ENCODE peak calls at places on chromosomes 2 and 18, in six cellular contexts. One of them, this sample, is unnamed.

GRCh38 chr2:2931676-2932075 is 445.9 kb downstream of the EIPR1 start:
- DNase-seq in H1: no peak
- DNase-seq in K562: no peak
- DNase-seq in GM12891: no peak
- DNase-seq in GM12878: no peak
- DNase-seq in HepG2: no peak
- DNase-seq in this sample: no peak

GRCh38 chr2:238803996-238804395 is 43.9 kb upstream of the TWIST2 start:
- DNase-seq in H1: no peak
- DNase-seq in K562: no peak
- DNase-seq in GM12891: no peak
- DNase-seq in GM12878: no peak
- DNase-seq in HepG2: no peak
- DNase-seq in this sample: no peak

GRCh38 chr18:48641981-48642380 is 103.2 kb downstream of the CTIF start:
- DNase-seq in H1: no peak
- DNase-seq in K562: no peak
- DNase-seq in GM12891: no peak
- DNase-seq in GM12878: no peak
- DNase-seq in HepG2: no peak
- DNase-seq in this sample: no peak

GRCh38 chr18:45464619-45465018 is 150.7 kb upstream of the SLC14A2 start:
- DNase-seq in H1: no peak
- DNase-seq in K562: no peak
- DNase-seq in GM12891: no peak
- DNase-seq in GM12878: no peak
- DNase-seq in HepG2: no peak
- DNase-seq in this sample: no peak

GRCh38 chr2:114442545-114442944 is at the start of gene DPP10:
- DNase-seq in H1: peak
- DNase-seq in K562: peak
- DNase-seq in GM12891: no peak
- DNase-seq in GM12878: no peak
- DNase-seq in HepG2: peak
- DNase-seq in this sample: no peak

GRCh38 chr2:207505728-207506127 is 24.0 kb upstream of the CREB1 start:
- DNase-seq in H1: no peak
- DNase-seq in K562: no peak
- DNase-seq in GM12891: no peak
- DNase-seq in GM12878: no peak
- DNase-seq in HepG2: no peak
- DNase-seq in this sample: no peak

GRCh38 chr2:233828546-233829192 is 25.7 kb downstream of the HJURP start:
- DNase-seq in H1: no peak
- DNase-seq in K562: no peak
- DNase-seq in GM12891: no peak
- DNase-seq in GM12878: no peak
- DNase-seq in HepG2: no peak
- DNase-seq in this sample: no peak

GRCh38 chr2:45119038-45119437 is 109.8 kb upstream of the SIX2 start:
- DNase-seq in H1: no peak
- DNase-seq in K562: no peak
- DNase-seq in GM12891: no peak
- DNase-seq in GM12878: no peak
- DNase-seq in HepG2: peak
- DNase-seq in this sample: no peak

GRCh38 chr2:170714156-170715061 is 728 bp upstream of the SP5 start:
- DNase-seq in H1: no peak
- DNase-seq in K562: peak
- DNase-seq in GM12891: peak
- DNase-seq in GM12878: no peak
- DNase-seq in HepG2: no peak
- DNase-seq in this sample: peak

GRCh38 chr2:217151509-217152206 is 291.8 kb upstream of the TNP1 start:
- DNase-seq in H1: no peak
- DNase-seq in K562: no peak
- DNase-seq in GM12891: no peak
- DNase-seq in GM12878: no peak
- DNase-seq in HepG2: no peak
- DNase-seq in this sample: no peak

GRCh38 chr2:211435331-211435730 is 878.9 kb downstream of the CPS1 start:
- DNase-seq in H1: peak
- DNase-seq in K562: no peak
- DNase-seq in GM12891: no peak
- DNase-seq in GM12878: no peak
- DNase-seq in HepG2: no peak
- DNase-seq in this sample: no peak

GRCh38 chr2:241802421-241802749 is 6.6 kb upstream of the NEU4 start:
- DNase-seq in H1: no peak
- DNase-seq in K562: peak
- DNase-seq in GM12891: no peak
- DNase-seq in GM12878: no peak
- DNase-seq in HepG2: no peak
- DNase-seq in this sample: no peak

GRCh38 chr2:30234180-30234971 is 3.0 kb downstream of the LBH start:
- DNase-seq in H1: no peak
- DNase-seq in K562: no peak
- DNase-seq in GM12891: no peak
- DNase-seq in GM12878: no peak
- DNase-seq in HepG2: peak
- DNase-seq in this sample: no peak

GRCh38 chr2:29022455-29023128 is 41.5 kb downstream of the TOGARAM2 start:
- DNase-seq in H1: no peak
- DNase-seq in K562: no peak
- DNase-seq in GM12891: no peak
- DNase-seq in GM12878: no peak
- DNase-seq in HepG2: no peak
- DNase-seq in this sample: no peak

GRCh38 chr2:11213090-11213638 is 57.9 kb downstream of the SLC66A3 start:
- DNase-seq in H1: no peak
- DNase-seq in K562: no peak
- DNase-seq in GM12891: no peak
- DNase-seq in GM12878: no peak
- DNase-seq in HepG2: no peak
- DNase-seq in this sample: no peak

GRCh38 chr18:36372902-36373301 is 75.4 kb downstream of the FHOD3 start:
- DNase-seq in H1: no peak
- DNase-seq in K562: no peak
- DNase-seq in GM12891: no peak
- DNase-seq in GM12878: no peak
- DNase-seq in HepG2: no peak
- DNase-seq in this sample: no peak

GRCh38 chr2:109663721-109664120 is 49.6 kb downstream of the SOWAHC start:
- DNase-seq in H1: no peak
- DNase-seq in K562: no peak
- DNase-seq in GM12891: no peak
- DNase-seq in GM12878: no peak
- DNase-seq in HepG2: peak
- DNase-seq in this sample: no peak

GRCh38 chr2:37326285-37326684 is 1.7 kb upstream of the PRKD3 start:
- DNase-seq in H1: no peak
- DNase-seq in K562: no peak
- DNase-seq in GM12891: no peak
- DNase-seq in GM12878: no peak
- DNase-seq in HepG2: no peak
- DNase-seq in this sample: no peak

DNA sequence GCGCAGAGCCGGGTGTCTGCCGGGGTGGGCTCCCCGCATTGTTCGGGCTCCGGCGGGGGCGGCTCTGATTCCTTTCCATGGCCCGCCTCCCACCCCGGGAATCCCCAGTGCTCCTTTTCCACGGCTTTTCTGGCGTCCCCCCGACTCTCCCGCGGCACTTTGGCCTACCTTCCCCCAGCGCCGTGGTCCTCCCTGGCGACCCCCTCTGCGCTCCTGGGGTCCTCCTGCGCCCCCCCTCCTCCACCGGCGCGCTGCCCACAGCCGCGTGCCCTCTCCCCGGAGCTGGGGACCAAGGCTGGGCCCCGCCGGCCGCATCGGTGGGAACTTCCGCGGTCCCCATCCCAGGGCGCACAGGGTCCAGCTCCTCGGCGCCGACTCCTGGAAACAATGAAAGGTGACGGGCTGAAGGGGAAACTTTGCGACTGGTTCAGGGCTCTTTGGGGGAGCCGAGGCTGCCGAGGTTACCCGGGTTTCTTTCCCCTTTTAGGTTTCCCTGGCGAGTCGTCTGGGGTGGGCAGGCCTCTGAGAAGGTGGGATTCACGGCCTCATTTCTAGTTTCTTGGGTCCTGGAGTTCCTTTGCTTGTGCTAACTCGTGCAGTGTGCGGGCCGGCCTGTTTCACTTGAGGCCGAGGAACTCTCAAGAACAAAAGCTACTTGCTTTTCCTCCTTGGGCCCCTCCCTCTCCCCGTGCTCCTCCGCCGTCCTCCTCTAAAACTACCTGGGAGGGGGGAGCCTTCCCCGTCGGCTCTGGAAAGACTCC is 2.2 kb downstream of the TGIF1 start:
- DNase-seq in H1: peak
- DNase-seq in K562: peak
- DNase-seq in GM12891: no peak
- DNase-seq in GM12878: no peak
- DNase-seq in HepG2: no peak
- DNase-seq in this sample: no peak
- TF ChIP-seq POLR2AphosphoS5 in H1: no peak
- TF ChIP-seq POLR2AphosphoS5 in K562: no peak
- TF ChIP-seq POLR2AphosphoS5 in GM12891: no peak
- TF ChIP-seq POLR2AphosphoS5 in GM12878: no peak
- TF ChIP-seq POLR2AphosphoS5 in HepG2: no peak
- TF ChIP-seq POLR2AphosphoS5 in this sample: no peak

GRCh38 chr2:127640082-127641072 is 5.6 kb upstream of the GPR17 start:
- DNase-seq in H1: peak
- DNase-seq in K562: peak
- DNase-seq in GM12891: peak
- DNase-seq in GM12878: no peak
- DNase-seq in HepG2: peak
- DNase-seq in this sample: peak
- TF ChIP-seq TAF1 in H1: no peak
- TF ChIP-seq TAF1 in K562: no peak
- TF ChIP-seq TAF1 in GM12891: no peak
- TF ChIP-seq TAF1 in GM12878: no peak
- TF ChIP-seq TAF1 in HepG2: no peak
- TF ChIP-seq TAF1 in this sample: no peak

GRCh38 chr2:740446-741293 is 63.5 kb upstream of the TMEM18 start:
- DNase-seq in H1: peak
- DNase-seq in K562: peak
- DNase-seq in GM12891: peak
- DNase-seq in GM12878: no peak
- DNase-seq in HepG2: peak
- DNase-seq in this sample: no peak
- TF ChIP-seq POLR2A in H1: no peak
- TF ChIP-seq POLR2A in K562: no peak
- TF ChIP-seq POLR2A in GM12891: no peak
- TF ChIP-seq POLR2A in GM12878: no peak
- TF ChIP-seq POLR2A in HepG2: no peak
- TF ChIP-seq POLR2A in this sample: no peak

DNA sequence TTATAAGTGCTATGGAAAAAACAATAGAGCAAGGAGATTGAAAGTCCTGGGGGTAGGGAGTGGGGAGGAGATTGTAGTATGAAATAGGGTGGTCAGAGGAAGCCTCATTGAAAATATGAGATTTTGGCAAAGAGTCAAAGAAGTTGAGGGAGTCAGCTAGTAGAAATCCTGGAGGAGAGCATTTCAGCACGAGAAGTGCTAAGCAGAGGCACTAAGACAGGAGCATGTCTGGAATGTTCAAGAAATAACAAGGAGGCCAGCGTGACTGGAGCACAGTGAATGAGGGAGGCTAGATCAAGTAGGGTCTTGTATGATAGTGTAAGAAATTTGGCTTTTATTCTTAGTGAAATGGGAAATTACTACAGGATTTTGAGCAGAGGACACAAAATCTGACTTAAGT is 2.1 kb upstream of the TSPYL6 start:
- DNase-seq in H1: no peak
- DNase-seq in K562: no peak
- DNase-seq in GM12891: no peak
- DNase-seq in GM12878: no peak
- DNase-seq in HepG2: no peak
- DNase-seq in this sample: no peak
- TF ChIP-seq POLR2AphosphoS5 in H1: no peak
- TF ChIP-seq POLR2AphosphoS5 in K562: no peak
- TF ChIP-seq POLR2AphosphoS5 in GM12891: no peak
- TF ChIP-seq POLR2AphosphoS5 in GM12878: no peak
- TF ChIP-seq POLR2AphosphoS5 in HepG2: no peak
- TF ChIP-seq POLR2AphosphoS5 in this sample: no peak

GRCh38 chr18:23194150-23194968 is 59.1 kb downstream of the CABLES1 start:
- DNase-seq in H1: no peak
- DNase-seq in K562: no peak
- DNase-seq in GM12891: no peak
- DNase-seq in GM12878: no peak
- DNase-seq in HepG2: no peak
- DNase-seq in this sample: no peak

GRCh38 chr18:23191232-23191631 is 55.9 kb downstream of the CABLES1 start:
- DNase-seq in H1: no peak
- DNase-seq in K562: no peak
- DNase-seq in GM12891: no peak
- DNase-seq in GM12878: no peak
- DNase-seq in HepG2: no peak
- DNase-seq in this sample: no peak

GRCh38 chr18:23193727-23194126 is 58.4 kb downstream of the CABLES1 start:
- DNase-seq in H1: no peak
- DNase-seq in K562: no peak
- DNase-seq in GM12891: no peak
- DNase-seq in GM12878: no peak
- DNase-seq in HepG2: no peak
- DNase-seq in this sample: no peak

GRCh38 chr18:23189768-23190661 is 54.7 kb downstream of the CABLES1 start:
- DNase-seq in H1: no peak
- DNase-seq in K562: no peak
- DNase-seq in GM12891: no peak
- DNase-seq in GM12878: no peak
- DNase-seq in HepG2: peak
- DNase-seq in this sample: no peak

GRCh38 chr18:23191952-23192662 is 56.8 kb downstream of the CABLES1 start:
- DNase-seq in H1: no peak
- DNase-seq in K562: no peak
- DNase-seq in GM12891: no peak
- DNase-seq in GM12878: no peak
- DNase-seq in HepG2: no peak
- DNase-seq in this sample: no peak
- TF ChIP-seq TAF1 in H1: no peak
- TF ChIP-seq TAF1 in K562: no peak
- TF ChIP-seq TAF1 in GM12891: no peak
- TF ChIP-seq TAF1 in GM12878: no peak
- TF ChIP-seq TAF1 in HepG2: no peak
- TF ChIP-seq TAF1 in this sample: no peak

GRCh38 chr2:74032909-74033261 is 48.2 kb downstream of the TET3 start:
- DNase-seq in H1: no peak
- DNase-seq in K562: no peak
- DNase-seq in GM12891: no peak
- DNase-seq in GM12878: peak
- DNase-seq in HepG2: no peak
- DNase-seq in this sample: no peak
- TF ChIP-seq POLR2A in H1: no peak
- TF ChIP-seq POLR2A in K562: no peak
- TF ChIP-seq POLR2A in GM12891: no peak
- TF ChIP-seq POLR2A in GM12878: no peak
- TF ChIP-seq POLR2A in HepG2: no peak
- TF ChIP-seq POLR2A in this sample: no peak

GRCh38 chr18:34707670-34708069 is 2.4 kb upstream of the DTNA start:
- DNase-seq in H1: no peak
- DNase-seq in K562: no peak
- DNase-seq in GM12891: no peak
- DNase-seq in GM12878: no peak
- DNase-seq in HepG2: no peak
- DNase-seq in this sample: no peak
- TF ChIP-seq POLR2AphosphoS5 in H1: no peak
- TF ChIP-seq POLR2AphosphoS5 in K562: no peak
- TF ChIP-seq POLR2AphosphoS5 in GM12891: no peak
- TF ChIP-seq POLR2AphosphoS5 in GM12878: no peak
- TF ChIP-seq POLR2AphosphoS5 in HepG2: no peak
- TF ChIP-seq POLR2AphosphoS5 in this sample: no peak

This sample was measured in GM12892.